ENCODE peak calls at places on chromosomes 1 and 21, in seven cellular contexts. One of them, this sample, is unnamed.

GRCh38 chr1:88936760-88937342 is 45.5 kb upstream of the GTF2B start:
- DNase-seq in Peyer's patch: no peak
- DNase-seq in ovary: no peak
- DNase-seq in tibial nerve: no peak
- DNase-seq in effector memory CD4-positive, alpha-beta T cell: no peak
- DNase-seq in uterus: no peak
- DNase-seq in endodermal cell: no peak
- DNase-seq in this sample: no peak

GRCh38 chr1:171913385-171913784 is 72.1 kb downstream of the DNM3 start:
- DNase-seq in endodermal cell: no peak
- DNase-seq in ovary: no peak
- DNase-seq in effector memory CD4-positive, alpha-beta T cell: no peak
- DNase-seq in Peyer's patch: no peak
- DNase-seq in uterus: no peak
- DNase-seq in tibial nerve: no peak
- DNase-seq in this sample: peak; percentile 29

GRCh38 chr1:56302878-56303277 is 276.5 kb downstream of the PLPP3 start:
- DNase-seq in uterus: no peak
- DNase-seq in Peyer's patch: no peak
- DNase-seq in effector memory CD4-positive, alpha-beta T cell: no peak
- DNase-seq in ovary: no peak
- DNase-seq in endodermal cell: no peak
- DNase-seq in tibial nerve: no peak
- DNase-seq in this sample: no peak

GRCh38 chr1:161915978-161916377 is 107.7 kb downstream of the OLFML2B start:
- DNase-seq in tibial nerve: no peak
- DNase-seq in Peyer's patch: no peak
- DNase-seq in ovary: no peak
- DNase-seq in uterus: no peak
- DNase-seq in effector memory CD4-positive, alpha-beta T cell: no peak
- DNase-seq in endodermal cell: no peak
- DNase-seq in this sample: no peak

GRCh38 chr21:41926068-41926806 is 27.6 kb downstream of the C2CD2 start:
- DNase-seq in ovary: no peak
- DNase-seq in endodermal cell: peak; percentile 68
- DNase-seq in uterus: no peak
- DNase-seq in effector memory CD4-positive, alpha-beta T cell: no peak
- DNase-seq in tibial nerve: no peak
- DNase-seq in Peyer's patch: no peak
- DNase-seq in this sample: peak; percentile 65

GRCh38 chr1:204645251-204645650 is 40.3 kb downstream of the LRRN2 start:
- DNase-seq in uterus: no peak
- DNase-seq in Peyer's patch: no peak
- DNase-seq in tibial nerve: no peak
- DNase-seq in ovary: no peak
- DNase-seq in endodermal cell: no peak
- DNase-seq in effector memory CD4-positive, alpha-beta T cell: no peak
- DNase-seq in this sample: no peak

GRCh38 chr1:28640766-28641165 is 2.1 kb downstream of the TAF12 start:
- DNase-seq in tibial nerve: no peak
- DNase-seq in effector memory CD4-positive, alpha-beta T cell: peak; percentile 3
- DNase-seq in endodermal cell: peak; percentile 59
- DNase-seq in ovary: no peak
- DNase-seq in Peyer's patch: no peak
- DNase-seq in uterus: no peak
- DNase-seq in this sample: no peak

GRCh38 chr21:35593000-35593502 is 467.3 kb downstream of the SETD4 start:
- DNase-seq in tibial nerve: no peak
- DNase-seq in ovary: no peak
- DNase-seq in endodermal cell: no peak
- DNase-seq in uterus: no peak
- DNase-seq in Peyer's patch: no peak
- DNase-seq in effector memory CD4-positive, alpha-beta T cell: no peak
- DNase-seq in this sample: peak; percentile 69

GRCh38 chr21:34938079-34938764 is 110.9 kb downstream of the RUNX1 start:
- DNase-seq in uterus: no peak
- DNase-seq in ovary: no peak
- DNase-seq in tibial nerve: no peak
- DNase-seq in effector memory CD4-positive, alpha-beta T cell: no peak
- DNase-seq in endodermal cell: no peak
- DNase-seq in Peyer's patch: no peak
- DNase-seq in this sample: peak; percentile 33

GRCh38 chr1:45344491-45344890 is 4.3 kb upstream of the MUTYH start:
- DNase-seq in uterus: no peak
- DNase-seq in effector memory CD4-positive, alpha-beta T cell: no peak
- DNase-seq in Peyer's patch: no peak
- DNase-seq in tibial nerve: no peak
- DNase-seq in endodermal cell: no peak
- DNase-seq in ovary: no peak
- DNase-seq in this sample: no peak

GRCh38 chr1:61379693-61380092 is 297.3 kb downstream of the NFIA start:
- DNase-seq in effector memory CD4-positive, alpha-beta T cell: no peak
- DNase-seq in ovary: no peak
- DNase-seq in endodermal cell: no peak
- DNase-seq in Peyer's patch: no peak
- DNase-seq in tibial nerve: no peak
- DNase-seq in uterus: no peak
- DNase-seq in this sample: no peak

GRCh38 chr1:92749024-92749634 is 35.8 kb downstream of the EVI5 start:
- DNase-seq in uterus: no peak
- DNase-seq in endodermal cell: peak; percentile 68
- DNase-seq in tibial nerve: no peak
- DNase-seq in ovary: no peak
- DNase-seq in effector memory CD4-positive, alpha-beta T cell: peak; percentile 4
- DNase-seq in Peyer's patch: no peak
- DNase-seq in this sample: peak; percentile 61

DNA sequence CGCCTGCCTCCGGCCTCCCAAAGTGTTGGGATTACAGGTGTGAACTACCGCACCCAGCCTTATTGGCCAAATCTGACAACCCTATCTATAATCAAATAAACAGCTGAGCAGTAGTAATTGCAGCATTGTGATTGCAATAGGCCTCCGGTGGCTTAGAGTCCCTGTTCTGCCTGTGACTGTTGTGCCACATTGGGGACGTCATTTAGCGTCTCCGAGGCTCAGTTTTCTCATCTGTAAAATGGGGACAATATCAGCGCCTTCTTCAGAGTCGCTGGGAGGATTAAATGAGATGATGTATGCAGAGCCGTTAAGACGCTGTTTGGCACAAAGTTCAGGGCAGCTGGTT is 528 bp upstream of the CAPN2 start:
- DNase-seq in tibial nerve: no peak
- DNase-seq in uterus: no peak
- DNase-seq in ovary: no peak
- DNase-seq in effector memory CD4-positive, alpha-beta T cell: no peak
- DNase-seq in Peyer's patch: no peak
- DNase-seq in endodermal cell: no peak
- DNase-seq in this sample: no peak
- H3K4me1 ChIP-seq in tibial nerve: peaks cover 37% of the 10 kb centered on the region
- H3K4me1 ChIP-seq in uterus: no peaks in the 10 kb centered on the region
- H3K4me1 ChIP-seq in ovary: peaks cover 22% of the 10 kb centered on the region
- H3K4me1 ChIP-seq in effector memory CD4-positive, alpha-beta T cell: peaks cover 45% of the 10 kb centered on the region
- H3K4me1 ChIP-seq in Peyer's patch: peaks cover 19% of the 10 kb centered on the region
- H3K4me1 ChIP-seq in endodermal cell: peaks cover 12% of the 10 kb centered on the region
- H3K4me1 ChIP-seq in this sample: peaks cover 71% of the 10 kb centered on the region

DNA sequence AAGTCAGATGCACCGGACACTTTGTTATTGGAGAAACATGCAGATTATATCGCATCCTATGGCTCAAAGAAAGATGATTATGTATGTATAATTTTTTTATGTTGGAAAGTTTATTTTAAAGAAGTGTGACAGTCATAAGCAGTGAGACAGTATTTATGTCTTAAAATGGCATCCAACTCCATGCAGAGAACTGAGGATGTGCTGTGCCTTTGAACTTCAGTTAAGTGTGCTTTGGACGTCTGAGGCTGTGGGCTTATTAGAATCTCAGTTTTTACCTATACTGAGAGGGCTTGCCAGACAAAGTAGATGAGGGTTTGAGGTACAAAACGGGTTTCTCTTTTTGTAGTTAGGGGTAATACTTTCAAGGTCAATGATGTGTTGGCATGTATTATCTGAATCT is 1.5 kb downstream of the RABGGTB start:
- DNase-seq in effector memory CD4-positive, alpha-beta T cell: no peak
- DNase-seq in uterus: no peak
- DNase-seq in endodermal cell: no peak
- DNase-seq in Peyer's patch: no peak
- DNase-seq in tibial nerve: no peak
- DNase-seq in ovary: no peak
- DNase-seq in this sample: no peak
- H3K4me3 ChIP-seq in effector memory CD4-positive, alpha-beta T cell: peak overlapping the region; percentile 63
- H3K4me3 ChIP-seq in uterus: peak overlapping the region; percentile 53
- H3K4me3 ChIP-seq in endodermal cell: peak overlapping the region; percentile 94
- H3K4me3 ChIP-seq in Peyer's patch: peak overlapping the region; percentile 71
- H3K4me3 ChIP-seq in tibial nerve: peak overlapping the region; percentile 62
- H3K4me3 ChIP-seq in ovary: peak overlapping the region; percentile 56
- H3K4me3 ChIP-seq in this sample: peak overlapping the region; percentile 99

DNA sequence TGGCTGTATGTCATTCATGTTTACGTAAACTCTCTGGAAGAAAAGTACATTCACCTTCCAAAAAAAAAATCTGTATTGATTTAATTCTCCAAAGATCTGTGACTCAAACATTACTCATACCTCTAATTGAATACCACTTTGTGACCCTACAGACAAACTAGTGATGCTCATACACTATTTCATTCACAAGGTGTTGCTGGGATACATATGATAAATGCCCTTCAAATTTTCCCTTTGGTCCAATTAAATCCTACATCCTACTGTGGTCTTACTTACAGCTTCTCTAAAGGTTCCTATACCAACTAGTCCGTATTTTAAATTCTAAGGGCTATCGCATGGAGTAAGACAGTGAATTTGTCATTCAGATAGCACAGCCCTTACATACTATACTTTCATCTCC is 26.8 kb upstream of the CADM3 start:
- DNase-seq in ovary: no peak
- DNase-seq in endodermal cell: no peak
- DNase-seq in effector memory CD4-positive, alpha-beta T cell: no peak
- DNase-seq in tibial nerve: no peak
- DNase-seq in Peyer's patch: no peak
- DNase-seq in uterus: no peak
- DNase-seq in this sample: no peak
- H3K27me3 ChIP-seq in ovary: no peaks in the 10 kb centered on the region
- H3K27me3 ChIP-seq in endodermal cell: no peaks in the 10 kb centered on the region
- H3K27me3 ChIP-seq in effector memory CD4-positive, alpha-beta T cell: peaks cover 6% of the 10 kb centered on the region
- H3K27me3 ChIP-seq in tibial nerve: no peaks in the 10 kb centered on the region
- H3K27me3 ChIP-seq in Peyer's patch: no peaks in the 10 kb centered on the region
- H3K27me3 ChIP-seq in uterus: no peaks in the 10 kb centered on the region
- H3K27me3 ChIP-seq in this sample: peaks cover 38% of the 10 kb centered on the region

GRCh38 chr1:234618726-234619049 is 8.7 kb upstream of the IRF2BP2 start:
- DNase-seq in effector memory CD4-positive, alpha-beta T cell: no peak
- DNase-seq in uterus: no peak
- DNase-seq in Peyer's patch: no peak
- DNase-seq in endodermal cell: no peak
- DNase-seq in tibial nerve: no peak
- DNase-seq in ovary: no peak
- DNase-seq in this sample: no peak

GRCh38 chr1:234619071-234619480 is 9.1 kb upstream of the IRF2BP2 start:
- DNase-seq in endodermal cell: no peak
- DNase-seq in Peyer's patch: no peak
- DNase-seq in effector memory CD4-positive, alpha-beta T cell: no peak
- DNase-seq in uterus: no peak
- DNase-seq in tibial nerve: no peak
- DNase-seq in ovary: no peak
- DNase-seq in this sample: no peak

GRCh38 chr1:234616644-234617043 is 6.7 kb upstream of the IRF2BP2 start:
- DNase-seq in ovary: no peak
- DNase-seq in Peyer's patch: no peak
- DNase-seq in tibial nerve: no peak
- DNase-seq in effector memory CD4-positive, alpha-beta T cell: no peak
- DNase-seq in endodermal cell: no peak
- DNase-seq in uterus: no peak
- DNase-seq in this sample: peak; percentile 45

GRCh38 chr1:234617135-234617985 is 7.4 kb upstream of the IRF2BP2 start:
- DNase-seq in tibial nerve: peak; percentile 28
- DNase-seq in uterus: no peak
- DNase-seq in Peyer's patch: no peak
- DNase-seq in endodermal cell: no peak
- DNase-seq in ovary: no peak
- DNase-seq in effector memory CD4-positive, alpha-beta T cell: no peak
- DNase-seq in this sample: peak; percentile 52

DNA sequence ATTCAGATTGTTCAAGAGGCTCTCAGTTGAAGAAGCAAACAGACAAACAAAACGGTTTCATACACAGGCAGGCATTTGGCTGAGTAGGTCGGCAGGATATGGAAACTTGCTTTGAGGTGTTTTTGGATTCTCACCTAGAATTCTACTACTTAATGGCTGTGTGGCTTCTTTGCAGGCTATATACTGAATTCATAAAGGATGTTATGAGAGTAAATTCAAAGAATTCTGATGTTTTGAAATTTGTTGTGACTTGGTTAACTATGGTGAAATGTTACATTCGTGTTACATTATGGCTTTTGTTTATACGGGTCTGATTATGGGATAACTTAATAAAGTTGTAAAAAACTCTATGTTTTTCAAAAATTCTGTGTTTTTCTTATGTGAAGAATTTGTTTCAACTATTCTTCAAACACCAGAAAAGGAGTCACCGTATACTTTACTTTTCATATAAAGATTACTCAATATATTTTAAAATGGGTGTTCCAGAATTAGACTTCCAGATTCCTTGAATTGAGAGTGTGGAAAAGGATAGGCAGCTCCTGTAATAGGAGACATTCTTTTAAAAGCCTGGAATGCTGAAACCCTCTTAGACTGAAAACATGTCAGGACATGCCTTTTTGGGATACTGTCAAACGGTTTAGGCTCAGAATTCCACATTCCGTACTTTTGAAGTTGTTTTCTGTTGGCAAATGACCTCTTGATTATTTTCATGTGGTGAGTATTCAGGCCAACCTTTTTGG is 8.2 kb upstream of the IRF2BP2 start:
- DNase-seq in endodermal cell: no peak
- DNase-seq in Peyer's patch: no peak
- DNase-seq in tibial nerve: no peak
- DNase-seq in effector memory CD4-positive, alpha-beta T cell: no peak
- DNase-seq in ovary: no peak
- DNase-seq in uterus: no peak
- DNase-seq in this sample: peak; percentile 88
- H3K4me1 ChIP-seq in endodermal cell: peaks cover 10% of the 10 kb centered on the region
- H3K4me1 ChIP-seq in Peyer's patch: no peaks in the 10 kb centered on the region
- H3K4me1 ChIP-seq in tibial nerve: peaks cover 39% of the 10 kb centered on the region
- H3K4me1 ChIP-seq in effector memory CD4-positive, alpha-beta T cell: peaks cover 6% of the 10 kb centered on the region
- H3K4me1 ChIP-seq in ovary: peaks cover 14% of the 10 kb centered on the region
- H3K4me1 ChIP-seq in uterus: no peaks in the 10 kb centered on the region
- H3K4me1 ChIP-seq in this sample: peaks cover 81% of the 10 kb centered on the region

GRCh38 chr1:21397813-21398188 is 42.1 kb upstream of the NBPF3 start:
- DNase-seq in Peyer's patch: no peak
- DNase-seq in ovary: no peak
- DNase-seq in uterus: no peak
- DNase-seq in endodermal cell: peak; percentile 73
- DNase-seq in effector memory CD4-positive, alpha-beta T cell: no peak
- DNase-seq in tibial nerve: no peak
- DNase-seq in this sample: no peak
- H3K4me3 ChIP-seq in Peyer's patch: no peak overlapping the region
- H3K4me3 ChIP-seq in ovary: no peak overlapping the region
- H3K4me3 ChIP-seq in uterus: no peak overlapping the region
- H3K4me3 ChIP-seq in endodermal cell: no peak overlapping the region
- H3K4me3 ChIP-seq in effector memory CD4-positive, alpha-beta T cell: peak overlapping the region; percentile 10
- H3K4me3 ChIP-seq in tibial nerve: no peak overlapping the region
- H3K4me3 ChIP-seq in this sample: no peak overlapping the region

GRCh38 chr1:3557366-3557765 is 53.9 kb downstream of the MEGF6 start:
- DNase-seq in ovary: no peak
- DNase-seq in Peyer's patch: no peak
- DNase-seq in effector memory CD4-positive, alpha-beta T cell: no peak
- DNase-seq in endodermal cell: no peak
- DNase-seq in tibial nerve: no peak
- DNase-seq in uterus: no peak
- DNase-seq in this sample: no peak
- H3K27me3 ChIP-seq in ovary: no peaks in the 10 kb centered on the region
- H3K27me3 ChIP-seq in Peyer's patch: no peaks in the 10 kb centered on the region
- H3K27me3 ChIP-seq in effector memory CD4-positive, alpha-beta T cell: no peaks in the 10 kb centered on the region
- H3K27me3 ChIP-seq in endodermal cell: no peaks in the 10 kb centered on the region
- H3K27me3 ChIP-seq in tibial nerve: no peaks in the 10 kb centered on the region
- H3K27me3 ChIP-seq in uterus: no peaks in the 10 kb centered on the region
- H3K27me3 ChIP-seq in this sample: peaks cover 15% of the 10 kb centered on the region

This sample was measured in adipocyte.